ENCODE peak calls at places on chromosomes 6 and 20, in six cellular contexts. One of them, this sample, is unnamed. For H3K4me1, the result is how much of the 10 kb centered on the place peaks cover.

GRCh38 chr6:45728674-45729073 is 287.0 kb downstream of the CLIC5 start:
- DNase-seq in ovary: no peak
- DNase-seq in breast epithelium: no peak
- DNase-seq in adrenal gland: peak
- DNase-seq in gastrocnemius medialis: no peak
- DNase-seq in stomach: no peak
- DNase-seq in this sample: no peak

GRCh38 chr20:20368414-20369352 is 779 bp downstream of the INSM1 start:
- DNase-seq in ovary: no peak
- DNase-seq in breast epithelium: no peak
- DNase-seq in adrenal gland: no peak
- DNase-seq in gastrocnemius medialis: no peak
- DNase-seq in stomach: no peak
- DNase-seq in this sample: no peak

GRCh38 chr6:113182370-113183141 is 674.6 kb upstream of the MARCKS start:
- DNase-seq in ovary: no peak
- DNase-seq in breast epithelium: no peak
- DNase-seq in adrenal gland: no peak
- DNase-seq in gastrocnemius medialis: no peak
- DNase-seq in stomach: no peak
- DNase-seq in this sample: no peak

GRCh38 chr6:163529605-163530004 is 115.1 kb downstream of the QKI start:
- DNase-seq in ovary: no peak
- DNase-seq in breast epithelium: no peak
- DNase-seq in adrenal gland: peak
- DNase-seq in gastrocnemius medialis: no peak
- DNase-seq in stomach: no peak
- DNase-seq in this sample: no peak

GRCh38 chr6:21593927-21594421 is 423 bp downstream of the SOX4 start:
- DNase-seq in ovary: no peak
- DNase-seq in breast epithelium: no peak
- DNase-seq in adrenal gland: peak
- DNase-seq in gastrocnemius medialis: no peak
- DNase-seq in stomach: peak
- DNase-seq in this sample: peak

GRCh38 chr6:23027281-23027680 is 457.9 kb downstream of the HDGFL1 start:
- DNase-seq in ovary: no peak
- DNase-seq in breast epithelium: no peak
- DNase-seq in adrenal gland: no peak
- DNase-seq in gastrocnemius medialis: no peak
- DNase-seq in stomach: no peak
- DNase-seq in this sample: no peak

GRCh38 chr6:19399406-19399805 is 437.8 kb upstream of the ID4 start:
- DNase-seq in ovary: peak
- DNase-seq in breast epithelium: no peak
- DNase-seq in adrenal gland: no peak
- DNase-seq in gastrocnemius medialis: no peak
- DNase-seq in stomach: no peak
- DNase-seq in this sample: peak

GRCh38 chr20:33948480-33948879 is 45.2 kb upstream of the RALY start:
- DNase-seq in ovary: no peak
- DNase-seq in breast epithelium: no peak
- DNase-seq in adrenal gland: no peak
- DNase-seq in gastrocnemius medialis: no peak
- DNase-seq in stomach: no peak
- DNase-seq in this sample: no peak

GRCh38 chr6:134678436-134678889 is 271.4 kb downstream of the ALDH8A1 start:
- DNase-seq in ovary: peak
- DNase-seq in breast epithelium: no peak
- DNase-seq in adrenal gland: peak
- DNase-seq in gastrocnemius medialis: no peak
- DNase-seq in stomach: peak
- DNase-seq in this sample: peak

GRCh38 chr6:68559716-68560115 is 75.4 kb upstream of the ADGRB3 start:
- DNase-seq in ovary: no peak
- DNase-seq in breast epithelium: no peak
- DNase-seq in adrenal gland: no peak
- DNase-seq in gastrocnemius medialis: no peak
- DNase-seq in stomach: no peak
- DNase-seq in this sample: no peak

GRCh38 chr20:64080013-64080812 is at the start of gene OPRL1:
- DNase-seq in ovary: peak
- DNase-seq in breast epithelium: no peak
- DNase-seq in adrenal gland: peak
- DNase-seq in gastrocnemius medialis: no peak
- DNase-seq in stomach: no peak
- DNase-seq in this sample: no peak

GRCh38 chr20:5780233-5781217 is 30.3 kb downstream of the SHLD1 start:
- DNase-seq in ovary: no peak
- DNase-seq in breast epithelium: no peak
- DNase-seq in adrenal gland: no peak
- DNase-seq in gastrocnemius medialis: no peak
- DNase-seq in stomach: no peak
- DNase-seq in this sample: peak

GRCh38 chr6:136920858-136921520 is 1.1 kb upstream of the SLC35D3 start:
- DNase-seq in ovary: no peak
- DNase-seq in breast epithelium: no peak
- DNase-seq in adrenal gland: no peak
- DNase-seq in gastrocnemius medialis: no peak
- DNase-seq in stomach: no peak
- DNase-seq in this sample: peak

GRCh38 chr6:106254636-106255035 is 70.9 kb downstream of the ATG5 start:
- DNase-seq in ovary: no peak
- DNase-seq in breast epithelium: no peak
- DNase-seq in adrenal gland: peak
- DNase-seq in gastrocnemius medialis: no peak
- DNase-seq in stomach: no peak
- DNase-seq in this sample: no peak

GRCh38 chr20:57238089-57238488 is 28.4 kb downstream of the BMP7 start:
- DNase-seq in ovary: no peak
- DNase-seq in breast epithelium: no peak
- DNase-seq in adrenal gland: no peak
- DNase-seq in gastrocnemius medialis: no peak
- DNase-seq in stomach: no peak
- DNase-seq in this sample: no peak

GRCh38 chr6:44072959-44073611 is 54.2 kb downstream of the MRPL14 start:
- DNase-seq in ovary: peak
- DNase-seq in breast epithelium: peak
- DNase-seq in adrenal gland: peak
- DNase-seq in gastrocnemius medialis: peak
- DNase-seq in stomach: peak
- DNase-seq in this sample: peak
- TF ChIP-seq POLR2A in ovary: no peak
- TF ChIP-seq POLR2A in breast epithelium: no peak
- TF ChIP-seq POLR2A in adrenal gland: peak
- TF ChIP-seq POLR2A in gastrocnemius medialis: peak
- TF ChIP-seq POLR2A in stomach: no peak
- TF ChIP-seq POLR2A in this sample: peak

DNA sequence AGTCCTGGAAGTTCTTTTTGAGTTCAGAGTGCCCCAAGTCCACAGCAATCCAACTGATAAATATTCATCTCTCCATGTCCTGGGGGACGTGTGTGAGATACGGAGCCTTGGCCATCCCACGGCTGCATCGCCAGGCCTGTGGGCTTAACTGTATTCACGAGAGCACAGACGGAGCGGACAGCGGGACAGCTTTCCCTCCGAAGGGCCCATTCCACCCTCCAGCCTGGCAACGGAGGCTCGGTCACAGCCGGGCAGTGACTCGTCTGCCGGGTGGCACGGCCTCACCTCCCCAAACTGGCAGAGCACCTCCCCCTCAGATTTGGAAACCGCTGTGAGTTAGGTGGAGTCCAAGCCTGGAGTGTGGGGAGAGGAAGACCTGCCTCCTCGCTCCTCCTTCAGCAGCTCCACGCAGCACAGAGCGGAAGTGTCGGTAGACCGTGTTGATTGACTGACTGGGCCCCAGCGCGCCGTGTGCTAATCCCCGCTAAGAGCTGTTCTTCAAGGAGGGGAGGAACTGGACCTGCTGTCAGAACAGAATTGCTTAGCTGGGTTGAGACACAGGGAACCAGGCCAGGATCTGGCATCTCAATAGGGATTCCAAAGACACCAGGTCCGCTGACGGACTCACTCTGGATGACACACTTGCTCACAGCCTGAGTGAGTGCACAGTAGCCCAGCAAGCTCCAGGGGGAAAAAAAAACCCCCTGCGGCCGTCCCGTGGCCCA is 10.9 kb downstream of the FOXF2 start:
- DNase-seq in ovary: no peak
- DNase-seq in breast epithelium: peak
- DNase-seq in adrenal gland: no peak
- DNase-seq in gastrocnemius medialis: no peak
- DNase-seq in stomach: peak
- DNase-seq in this sample: no peak
- H3K4me1 ChIP-seq in ovary: under half
- H3K4me1 ChIP-seq in breast epithelium: under half
- H3K4me1 ChIP-seq in adrenal gland: under half
- H3K4me1 ChIP-seq in gastrocnemius medialis: under half
- H3K4me1 ChIP-seq in stomach: under half
- H3K4me1 ChIP-seq in this sample: under half

GRCh38 chr20:59030911-59031310 is 1.2 kb downstream of the ATP5F1E start:
- DNase-seq in ovary: no peak
- DNase-seq in breast epithelium: no peak
- DNase-seq in adrenal gland: no peak
- DNase-seq in gastrocnemius medialis: no peak
- DNase-seq in stomach: no peak
- DNase-seq in this sample: no peak

GRCh38 chr20:59031326-59032022 is 661 bp downstream of the ATP5F1E start:
- DNase-seq in ovary: no peak
- DNase-seq in breast epithelium: no peak
- DNase-seq in adrenal gland: no peak
- DNase-seq in gastrocnemius medialis: no peak
- DNase-seq in stomach: no peak
- DNase-seq in this sample: no peak

GRCh38 chr20:59033093-59033492 is 958 bp upstream of the ATP5F1E start:
- DNase-seq in ovary: no peak
- DNase-seq in breast epithelium: no peak
- DNase-seq in adrenal gland: no peak
- DNase-seq in gastrocnemius medialis: no peak
- DNase-seq in stomach: no peak
- DNase-seq in this sample: no peak

GRCh38 chr20:59032713-59033059 is 551 bp upstream of the ATP5F1E start:
- DNase-seq in ovary: no peak
- DNase-seq in breast epithelium: no peak
- DNase-seq in adrenal gland: peak
- DNase-seq in gastrocnemius medialis: no peak
- DNase-seq in stomach: no peak
- DNase-seq in this sample: peak

DNA sequence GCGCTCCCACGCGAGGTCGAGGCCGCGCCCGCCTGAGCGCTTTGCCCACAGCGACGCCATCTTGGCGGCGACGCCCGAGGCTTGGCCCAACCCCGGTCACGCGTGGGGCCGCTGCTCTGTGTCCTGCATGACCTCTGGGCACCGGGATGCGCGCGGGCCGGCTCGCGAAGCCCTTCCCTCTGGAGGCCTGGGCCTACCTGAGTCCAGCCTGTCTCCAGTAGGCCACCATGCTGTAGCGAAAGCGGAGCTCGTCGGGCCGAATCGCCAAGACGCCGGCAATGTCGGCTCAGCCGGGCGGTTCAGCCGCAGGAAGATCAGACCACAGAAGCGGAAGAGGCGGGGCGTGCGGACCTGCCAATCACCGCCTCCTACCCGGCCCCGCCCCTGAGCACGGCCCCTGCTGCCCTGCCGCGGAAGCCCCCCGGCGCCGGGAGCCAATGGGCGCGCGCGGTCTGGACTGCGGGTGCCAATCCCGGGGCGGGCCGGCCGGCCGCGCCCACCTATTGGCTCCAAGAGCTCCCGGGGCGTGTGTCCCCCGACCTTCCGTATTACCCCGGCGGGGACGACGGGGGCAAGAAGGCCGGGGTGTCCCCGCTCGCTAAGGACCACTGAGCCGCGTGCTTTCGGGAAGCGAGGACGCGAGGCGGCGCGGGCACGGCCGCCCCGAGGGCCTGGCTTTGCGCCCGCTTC is at the start of gene ATP5F1E:
- DNase-seq in ovary: peak
- DNase-seq in breast epithelium: peak
- DNase-seq in adrenal gland: peak
- DNase-seq in gastrocnemius medialis: peak
- DNase-seq in stomach: peak
- DNase-seq in this sample: peak
- TF ChIP-seq POLR2A in ovary: peak
- TF ChIP-seq POLR2A in breast epithelium: peak
- TF ChIP-seq POLR2A in adrenal gland: peak
- TF ChIP-seq POLR2A in gastrocnemius medialis: peak
- TF ChIP-seq POLR2A in stomach: peak
- TF ChIP-seq POLR2A in this sample: peak

GRCh38 chr6:39419607-39420006 is 97.1 kb upstream of the KCNK16 start:
- DNase-seq in ovary: no peak
- DNase-seq in breast epithelium: no peak
- DNase-seq in adrenal gland: no peak
- DNase-seq in gastrocnemius medialis: no peak
- DNase-seq in stomach: no peak
- DNase-seq in this sample: no peak
- H3K4me1 ChIP-seq in ovary: under half
- H3K4me1 ChIP-seq in breast epithelium: under half
- H3K4me1 ChIP-seq in adrenal gland: under half
- H3K4me1 ChIP-seq in gastrocnemius medialis: under half
- H3K4me1 ChIP-seq in stomach: under half
- H3K4me1 ChIP-seq in this sample: under half

GRCh38 chr6:3162565-3163247 is 5.4 kb upstream of the TUBB2A start:
- DNase-seq in ovary: peak
- DNase-seq in breast epithelium: peak
- DNase-seq in adrenal gland: peak
- DNase-seq in gastrocnemius medialis: peak
- DNase-seq in stomach: peak
- DNase-seq in this sample: peak

GRCh38 chr6:3163248-3163594 is 5.9 kb upstream of the TUBB2A start:
- DNase-seq in ovary: no peak
- DNase-seq in breast epithelium: no peak
- DNase-seq in adrenal gland: no peak
- DNase-seq in gastrocnemius medialis: no peak
- DNase-seq in stomach: no peak
- DNase-seq in this sample: no peak

GRCh38 chr6:3162067-3162497 is 4.7 kb upstream of the TUBB2A start:
- DNase-seq in ovary: no peak
- DNase-seq in breast epithelium: no peak
- DNase-seq in adrenal gland: no peak
- DNase-seq in gastrocnemius medialis: no peak
- DNase-seq in stomach: no peak
- DNase-seq in this sample: no peak

GRCh38 chr6:3157151-3157933 is at the start of gene TUBB2A:
- DNase-seq in ovary: peak
- DNase-seq in breast epithelium: peak
- DNase-seq in adrenal gland: peak
- DNase-seq in gastrocnemius medialis: peak
- DNase-seq in stomach: peak
- DNase-seq in this sample: peak

GRCh38 chr6:3159805-3160781 is 2.7 kb upstream of the TUBB2A start:
- DNase-seq in ovary: no peak
- DNase-seq in breast epithelium: peak
- DNase-seq in adrenal gland: peak
- DNase-seq in gastrocnemius medialis: no peak
- DNase-seq in stomach: peak
- DNase-seq in this sample: peak
- TF ChIP-seq POLR2A in ovary: no peak
- TF ChIP-seq POLR2A in breast epithelium: no peak
- TF ChIP-seq POLR2A in adrenal gland: no peak
- TF ChIP-seq POLR2A in gastrocnemius medialis: no peak
- TF ChIP-seq POLR2A in stomach: peak
- TF ChIP-seq POLR2A in this sample: peak

This sample was measured in body of pancreas.